ENCODE peak calls at places on chromosomes 5 and 9, in five cellular contexts. J is stimulated activated CD4-positive, alpha-beta T cell treated with anti-CD3 and anti-CD28 coated beads, Interleukin-4, amount 100 ng/mL, for 24 hours; C is stimulated activated CD8-positive, alpha-beta memory T cell treated with anti-CD3 and anti-CD28 coated beads, Interleukin-4, amount 100 ng/mL, for 24 hours; P is endothelial cell; I is CD4-positive, CD25-positive, alpha-beta regulatory T cell. N is an unnamed sample.

GRCh38 chr5:153742071-153742470 is 251.6 kb downstream of the GRIA1 start:
- DNase-seq in J (no peak), I (no peak), C (no peak), P (no peak), N (no peak)

GRCh38 chr5:73214921-73215490 is 42.0 kb downstream of the TMEM174 start:
- DNase-seq in I (no peak), C (no peak), J (no peak), P (no peak), N (no peak)

GRCh38 chr5:142913728-142914338 is 143.7 kb downstream of the ARHGAP26 start:
- DNase-seq in P (no peak), C (no peak), J (no peak), I (no peak), N (no peak)

GRCh38 chr5:139301766-139302499 is 8.4 kb downstream of the MATR3 start:
- DNase-seq in C (no peak), P (no peak), I (no peak), J (no peak), N (no peak)

GRCh38 chr9:38339496-38339895 is 53.0 kb upstream of the ALDH1B1 start:
- DNase-seq in J (no peak), C (no peak), P (no peak), I (no peak), N (no peak)

GRCh38 chr5:158482201-158482600 is 617.5 kb downstream of the EBF1 start:
- DNase-seq in J (no peak), I (no peak), P (no peak), C (no peak), N (no peak)

GRCh38 chr9:32571969-32572899 is 725 bp downstream of the NDUFB6 start:
- DNase-seq in I (peak; percentile 92), J (peak; percentile 80), P (peak; percentile 58), C (peak; percentile 48), N (peak; percentile 37)

GRCh38 chr9:98437458-98438034 is 182.1 kb upstream of the TBC1D2 start:
- DNase-seq in I (no peak), J (no peak), P (no peak), C (no peak), N (no peak)

GRCh38 chr5:477247-477646 is 34.3 kb downstream of the EXOC3 start:
- DNase-seq in I (no peak), C (no peak), J (no peak), P (no peak), N (no peak)

GRCh38 chr5:4245076-4245475 is 649.4 kb downstream of the IRX1 start:
- DNase-seq in J (no peak), C (no peak), P (no peak), I (no peak), N (no peak)

GRCh38 chr5:93789173-93790070 is 48.0 kb upstream of the POU5F2 start:
- DNase-seq in P (no peak), I (no peak), J (no peak), C (no peak), N (no peak)

GRCh38 chr5:142167458-142167857 is 58.9 kb downstream of the NDFIP1 start:
- DNase-seq in C (no peak), P (no peak), J (no peak), I (no peak), N (no peak)

GRCh38 chr9:6538666-6539071 is 106.9 kb downstream of the GLDC start:
- DNase-seq in I (no peak), C (no peak), P (no peak), J (no peak), N (no peak)

GRCh38 chr5:151357792-151358191 is 10.4 kb upstream of the SLC36A2 start:
- DNase-seq in I (no peak), C (no peak), J (no peak), P (no peak), N (no peak)